ENCODE peak calls at places on chromosomes 2 and 18, in five cellular contexts. One of them, this sample, is unnamed.
A peak's percentile ranks its signal among the peaks of the same experiment; 100 is the strongest.

GRCh38 chr18:27839141-27839540 is 337.8 kb downstream of the CDH2 start:
- DNase-seq in lower leg skin: no peak
- DNase-seq in neural crest cell: no peak
- DNase-seq in mammary epithelial cell: peak; percentile 94
- DNase-seq in fibroblast of the aortic adventitia: peak; percentile 70
- DNase-seq in this sample: no peak

GRCh38 chr2:31967790-31968189 is 43.0 kb downstream of the MEMO1 start:
- DNase-seq in lower leg skin: no peak
- DNase-seq in neural crest cell: no peak
- DNase-seq in mammary epithelial cell: no peak
- DNase-seq in fibroblast of the aortic adventitia: peak; percentile 13
- DNase-seq in this sample: no peak

GRCh38 chr2:159072795-159073194 is 104.4 kb downstream of the TANC1 start:
- DNase-seq in lower leg skin: no peak
- DNase-seq in neural crest cell: no peak
- DNase-seq in mammary epithelial cell: peak; percentile 55
- DNase-seq in fibroblast of the aortic adventitia: peak; percentile 63
- DNase-seq in this sample: no peak

GRCh38 chr2:169509955-169510354 is 453 bp downstream of the KLHL41 start:
- DNase-seq in lower leg skin: no peak
- DNase-seq in neural crest cell: no peak
- DNase-seq in mammary epithelial cell: no peak
- DNase-seq in fibroblast of the aortic adventitia: no peak
- DNase-seq in this sample: no peak

GRCh38 chr18:7950380-7951143 is 383.4 kb downstream of the PTPRM start:
- DNase-seq in lower leg skin: no peak
- DNase-seq in neural crest cell: no peak
- DNase-seq in mammary epithelial cell: peak; percentile 93
- DNase-seq in fibroblast of the aortic adventitia: peak; percentile 39
- DNase-seq in this sample: peak; percentile 4

GRCh38 chr2:224650815-224651439 is 65.2 kb downstream of the CCDC195 start:
- DNase-seq in lower leg skin: no peak
- DNase-seq in neural crest cell: peak; percentile 4
- DNase-seq in mammary epithelial cell: peak; percentile 31
- DNase-seq in fibroblast of the aortic adventitia: peak; percentile 75
- DNase-seq in this sample: no peak

GRCh38 chr2:42967959-42968674 is 175.7 kb upstream of the HAAO start:
- DNase-seq in lower leg skin: peak; percentile 67
- DNase-seq in neural crest cell: no peak
- DNase-seq in mammary epithelial cell: no peak
- DNase-seq in fibroblast of the aortic adventitia: peak; percentile 98
- DNase-seq in this sample: no peak

GRCh38 chr2:153047220-153047619 is 328.8 kb downstream of the ARL6IP6 start:
- DNase-seq in lower leg skin: no peak
- DNase-seq in neural crest cell: no peak
- DNase-seq in mammary epithelial cell: no peak
- DNase-seq in fibroblast of the aortic adventitia: no peak
- DNase-seq in this sample: no peak

GRCh38 chr18:29457316-29457715 is 1280.4 kb upstream of the CDH2 start:
- DNase-seq in lower leg skin: no peak
- DNase-seq in neural crest cell: no peak
- DNase-seq in mammary epithelial cell: peak; percentile 74
- DNase-seq in fibroblast of the aortic adventitia: no peak
- DNase-seq in this sample: no peak

GRCh38 chr2:188523901-188524300 is 232.2 kb downstream of the GULP1 start:
- DNase-seq in lower leg skin: no peak
- DNase-seq in neural crest cell: no peak
- DNase-seq in mammary epithelial cell: no peak
- DNase-seq in fibroblast of the aortic adventitia: peak; percentile 61
- DNase-seq in this sample: no peak

GRCh38 chr2:746697-747096 is 69.5 kb upstream of the TMEM18 start:
- DNase-seq in lower leg skin: no peak
- DNase-seq in neural crest cell: no peak
- DNase-seq in mammary epithelial cell: no peak
- DNase-seq in fibroblast of the aortic adventitia: no peak
- DNase-seq in this sample: no peak

GRCh38 chr18:9849407-9849961 is 36.3 kb upstream of the TXNDC2 start:
- DNase-seq in lower leg skin: peak; percentile 61
- DNase-seq in neural crest cell: no peak
- DNase-seq in mammary epithelial cell: no peak
- DNase-seq in fibroblast of the aortic adventitia: no peak
- DNase-seq in this sample: no peak

GRCh38 chr2:43484323-43484930 is 111.4 kb downstream of the THADA start:
- DNase-seq in lower leg skin: no peak
- DNase-seq in neural crest cell: no peak
- DNase-seq in mammary epithelial cell: peak; percentile 50
- DNase-seq in fibroblast of the aortic adventitia: peak; percentile 96
- DNase-seq in this sample: no peak

GRCh38 chr2:144131042-144131441 is 388.9 kb downstream of the ZEB2 start:
- DNase-seq in lower leg skin: no peak
- DNase-seq in neural crest cell: no peak
- DNase-seq in mammary epithelial cell: peak; percentile 29
- DNase-seq in fibroblast of the aortic adventitia: peak; percentile 13
- DNase-seq in this sample: no peak

GRCh38 chr18:69689081-69689759 is 258.5 kb downstream of the CD226 start:
- DNase-seq in lower leg skin: no peak
- DNase-seq in neural crest cell: no peak
- DNase-seq in mammary epithelial cell: no peak
- DNase-seq in fibroblast of the aortic adventitia: peak; percentile 47
- DNase-seq in this sample: no peak

GRCh38 chr2:168338292-168338691 is 90.9 kb upstream of the STK39 start:
- DNase-seq in lower leg skin: no peak
- DNase-seq in neural crest cell: no peak
- DNase-seq in mammary epithelial cell: no peak
- DNase-seq in fibroblast of the aortic adventitia: no peak
- DNase-seq in this sample: no peak

GRCh38 chr2:104944495-104944894 is 90.6 kb downstream of the POU3F3 start:
- DNase-seq in lower leg skin: no peak
- DNase-seq in neural crest cell: peak; percentile 18
- DNase-seq in mammary epithelial cell: no peak
- DNase-seq in fibroblast of the aortic adventitia: peak; percentile 1
- DNase-seq in this sample: no peak

GRCh38 chr2:214810670-214811069 is 1.2 kb upstream of the BARD1 start:
- DNase-seq in lower leg skin: no peak
- DNase-seq in neural crest cell: no peak
- DNase-seq in mammary epithelial cell: peak; percentile 16
- DNase-seq in fibroblast of the aortic adventitia: peak; percentile 24
- DNase-seq in this sample: peak; percentile 6

GRCh38 chr2:240873805-240874714 is 5.4 kb downstream of the AGXT start:
- DNase-seq in lower leg skin: no peak
- DNase-seq in neural crest cell: no peak
- DNase-seq in mammary epithelial cell: no peak
- DNase-seq in fibroblast of the aortic adventitia: no peak
- DNase-seq in this sample: no peak
- TF ChIP-seq CTCF in lower leg skin: no peak
- TF ChIP-seq CTCF in neural crest cell: no peak
- TF ChIP-seq CTCF in mammary epithelial cell: no peak
- TF ChIP-seq CTCF in fibroblast of the aortic adventitia: no peak
- TF ChIP-seq CTCF in this sample: no peak

DNA sequence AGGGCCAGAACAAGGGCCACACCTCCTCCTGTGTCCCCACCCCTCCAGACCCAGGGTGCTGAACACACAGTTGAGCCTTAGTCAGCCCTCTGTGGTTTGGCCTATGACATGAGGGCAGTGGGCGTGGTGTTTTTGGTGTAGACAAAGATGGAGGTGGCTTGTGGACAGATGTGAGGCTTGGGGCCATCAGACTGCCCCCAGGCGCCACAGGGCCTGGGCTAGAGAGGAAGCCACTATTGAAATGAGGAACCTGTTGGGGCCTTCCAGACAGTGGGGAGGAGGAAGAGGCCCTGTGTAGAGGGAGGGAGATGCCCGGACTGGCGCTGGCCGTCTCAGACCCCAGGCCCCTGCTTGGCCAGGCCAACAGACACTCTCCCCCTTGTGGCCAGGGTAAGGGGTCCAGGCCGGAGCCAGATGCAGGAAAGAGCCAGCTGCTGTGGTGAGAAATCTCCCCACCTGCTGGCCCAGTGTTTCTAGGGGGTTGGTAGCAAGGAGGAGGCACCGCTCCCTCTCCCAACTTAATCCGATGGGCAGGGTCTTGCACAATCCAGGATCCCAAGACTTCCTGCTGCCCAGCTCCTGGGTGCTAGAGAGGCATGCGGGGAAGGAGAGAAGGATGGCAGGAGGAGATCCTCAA is 53.8 kb downstream of the SMAD7 start:
- DNase-seq in lower leg skin: peak; percentile 58
- DNase-seq in neural crest cell: no peak
- DNase-seq in mammary epithelial cell: peak; percentile 22
- DNase-seq in fibroblast of the aortic adventitia: peak; percentile 30
- DNase-seq in this sample: peak; percentile 75
- TF ChIP-seq CTCF in lower leg skin: no peak
- TF ChIP-seq CTCF in neural crest cell: no peak
- TF ChIP-seq CTCF in mammary epithelial cell: no peak
- TF ChIP-seq CTCF in fibroblast of the aortic adventitia: no peak
- TF ChIP-seq CTCF in this sample: no peak

DNA sequence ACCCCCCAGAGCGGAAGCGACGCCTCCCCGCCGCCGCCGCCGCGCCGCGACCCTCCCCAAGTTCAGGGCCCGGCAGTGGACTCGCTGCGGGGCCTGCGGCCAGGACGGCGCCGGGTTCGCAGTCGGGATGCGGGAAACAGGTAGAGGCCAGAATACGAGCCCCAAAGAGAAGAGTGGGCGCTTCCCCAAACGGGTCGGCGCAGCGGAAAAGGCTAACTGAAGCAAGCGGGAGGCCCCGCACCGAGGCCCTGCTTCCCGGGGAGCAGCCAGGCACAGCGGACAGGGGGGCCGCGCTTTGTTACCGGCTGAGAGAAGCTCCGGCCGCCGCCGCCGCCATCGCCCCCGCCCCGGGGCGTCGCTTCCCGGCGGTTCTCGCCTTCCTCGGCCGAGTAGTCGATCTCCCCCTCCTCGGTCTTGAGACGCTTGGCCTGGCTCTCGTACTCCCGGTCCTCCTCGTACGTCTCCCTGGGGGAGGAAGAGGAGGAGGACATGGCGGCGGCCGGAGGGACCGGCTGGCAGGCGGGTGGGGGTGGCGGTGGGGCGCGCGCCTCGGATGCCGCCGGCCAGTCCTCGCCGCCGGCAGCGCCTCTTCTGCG is 494 bp downstream of the HNRNPLL start:
- DNase-seq in lower leg skin: peak; percentile 26
- DNase-seq in neural crest cell: no peak
- DNase-seq in mammary epithelial cell: peak; percentile 48
- DNase-seq in fibroblast of the aortic adventitia: no peak
- DNase-seq in this sample: peak; percentile 58
- TF ChIP-seq CTCF in lower leg skin: no peak
- TF ChIP-seq CTCF in neural crest cell: no peak
- TF ChIP-seq CTCF in mammary epithelial cell: no peak
- TF ChIP-seq CTCF in fibroblast of the aortic adventitia: no peak
- TF ChIP-seq CTCF in this sample: no peak

GRCh38 chr2:241509408-241509784 is 1.0 kb upstream of the STK25 start:
- DNase-seq in lower leg skin: no peak
- DNase-seq in neural crest cell: no peak
- DNase-seq in mammary epithelial cell: no peak
- DNase-seq in fibroblast of the aortic adventitia: no peak
- DNase-seq in this sample: no peak

GRCh38 chr2:241506793-241507429 is 1.5 kb downstream of the STK25 start:
- DNase-seq in lower leg skin: no peak
- DNase-seq in neural crest cell: no peak
- DNase-seq in mammary epithelial cell: no peak
- DNase-seq in fibroblast of the aortic adventitia: no peak
- DNase-seq in this sample: no peak

GRCh38 chr2:241508240-241508509 is 209 bp downstream of the STK25 start:
- DNase-seq in lower leg skin: no peak
- DNase-seq in neural crest cell: no peak
- DNase-seq in mammary epithelial cell: no peak
- DNase-seq in fibroblast of the aortic adventitia: no peak
- DNase-seq in this sample: no peak

GRCh38 chr2:241508510-241509407 is at the start of gene STK25:
- DNase-seq in lower leg skin: peak; percentile 97
- DNase-seq in neural crest cell: peak; percentile 96
- DNase-seq in mammary epithelial cell: peak; percentile 97
- DNase-seq in fibroblast of the aortic adventitia: peak; percentile 97
- DNase-seq in this sample: peak; percentile 98

GRCh38 chr2:241507430-241508239 is 749 bp downstream of the STK25 start:
- DNase-seq in lower leg skin: no peak
- DNase-seq in neural crest cell: peak; percentile 49
- DNase-seq in mammary epithelial cell: peak; percentile 44
- DNase-seq in fibroblast of the aortic adventitia: peak; percentile 22
- DNase-seq in this sample: peak; percentile 51
- TF ChIP-seq CTCF in lower leg skin: no peak
- TF ChIP-seq CTCF in neural crest cell: peak; percentile 56
- TF ChIP-seq CTCF in mammary epithelial cell: peak; percentile 34
- TF ChIP-seq CTCF in fibroblast of the aortic adventitia: no peak
- TF ChIP-seq CTCF in this sample: peak; percentile 30

This sample was measured in activated CD8-positive, alpha-beta T cell treated with anti-CD3 and anti-CD28 coated beads for 36 hours.